ENCODE peak calls at places on chromosome 14, in five cellular contexts. Y is left lung, Q is osteoblast, I is breast epithelium, U is Caco-2. H is an unnamed sample.
A peak's percentile ranks its signal among the peaks of the same experiment; 100 is the strongest.

GRCh38 chr14:104211741-104212140 is 73.4 kb downstream of the KIF26A start:
- DNase-seq in Y (peak; percentile 59), U (no peak), Q (no peak), I (no peak), H (no peak)

GRCh38 chr14:33755358-33755757 is 195.5 kb downstream of the EGLN3 start:
- DNase-seq in I (no peak), U (no peak), Y (no peak), Q (no peak), H (no peak)

GRCh38 chr14:105200074-105200473 is 19.0 kb upstream of the NUDT14 start:
- DNase-seq in Y (no peak), U (no peak), Q (no peak), I (no peak), H (no peak)

GRCh38 chr14:61603736-61604135 is 91.6 kb upstream of the HIF1A start:
- DNase-seq in Y (no peak), I (no peak), U (no peak), Q (no peak), H (no peak)

GRCh38 chr14:68526420-68527105 is 266.3 kb downstream of the ZFP36L1 start:
- DNase-seq in Y (peak; percentile 79), Q (no peak), I (no peak), U (no peak), H (peak; percentile 38)

GRCh38 chr14:28307506-28307905 is 459.1 kb upstream of the FOXG1 start:
- DNase-seq in Y (no peak), I (no peak), Q (no peak), U (no peak), H (no peak)

GRCh38 chr14:104776961-104777807 is 18.4 kb downstream of the AKT1 start:
- DNase-seq in I (no peak), Q (peak; percentile 89), U (no peak), Y (peak; percentile 52), H (no peak)

GRCh38 chr14:102500190-102500661 is 9.3 kb downstream of the ANKRD9 start:
- DNase-seq in Q (peak; percentile 98), I (no peak), Y (no peak), U (no peak), H (no peak)

GRCh38 chr14:25009891-25010290 is 40.1 kb downstream of the STXBP6 start:
- DNase-seq in I (no peak), Q (peak; percentile 13), Y (no peak), U (peak; percentile 76), H (no peak)

GRCh38 chr14:90513151-90514014 is 116.6 kb downstream of the CALM1 start:
- DNase-seq in Q (peak; percentile 38), U (peak; percentile 91), I (peak; percentile 82), Y (peak; percentile 90), H (no peak)

GRCh38 chr14:54796961-54797360 is 105.7 kb downstream of the GCH1 start:
- DNase-seq in U (no peak), I (no peak), Q (no peak), Y (no peak), H (no peak)

DNA sequence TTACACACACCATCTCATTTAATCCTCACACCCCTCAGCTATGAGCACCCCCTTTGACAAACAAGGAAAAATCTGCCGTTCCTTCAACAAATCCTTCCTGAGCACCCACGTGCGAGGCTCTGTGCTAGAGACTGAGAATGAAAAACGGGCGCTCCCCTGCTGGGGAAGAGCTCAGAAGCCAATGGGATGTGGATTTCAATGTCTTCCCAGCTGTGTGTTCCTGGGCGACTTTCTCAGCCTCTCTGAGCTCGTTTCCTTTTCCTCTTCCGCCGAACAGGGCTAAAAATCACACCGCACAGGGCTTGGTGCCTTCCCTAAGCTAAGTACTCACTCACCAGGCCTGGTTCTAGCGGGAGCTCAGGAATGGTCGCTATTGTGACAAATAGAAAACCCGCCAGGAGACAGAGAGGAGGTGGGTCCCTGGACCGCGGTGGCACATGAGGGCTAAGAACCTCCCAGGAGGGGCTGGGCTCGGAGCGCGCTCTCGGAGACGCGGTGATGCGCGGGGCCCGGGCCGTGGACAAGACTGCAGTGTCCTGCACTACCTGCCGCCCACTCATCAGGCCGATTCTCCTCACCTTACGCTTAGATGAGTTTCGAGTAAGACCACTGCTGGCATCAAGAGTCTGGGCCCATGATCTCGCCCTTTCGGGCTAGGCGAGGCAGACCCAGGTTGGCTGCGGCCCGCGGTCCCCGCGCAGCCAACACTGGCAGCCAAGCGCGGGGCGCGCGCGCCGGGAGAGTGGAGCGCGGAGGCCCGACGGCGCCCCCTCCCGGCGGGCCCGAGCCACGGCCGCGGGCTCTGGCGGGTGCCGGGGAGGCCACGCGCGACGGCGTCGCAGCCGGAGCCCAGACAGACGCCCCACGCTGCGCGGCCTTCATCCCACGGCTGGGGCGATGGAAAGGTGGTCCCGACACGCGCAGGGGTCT is 17.0 kb downstream of the ZDHHC22 start:
- DNase-seq in U (no peak), Q (peak; percentile 93), Y (peak; percentile 90), I (no peak), H (no peak)
- TF ChIP-seq CTCF in U (no peak), Q (peak; percentile 31), Y (peak; percentile 49), I (peak; percentile 85), H (peak; percentile 32)

DNA sequence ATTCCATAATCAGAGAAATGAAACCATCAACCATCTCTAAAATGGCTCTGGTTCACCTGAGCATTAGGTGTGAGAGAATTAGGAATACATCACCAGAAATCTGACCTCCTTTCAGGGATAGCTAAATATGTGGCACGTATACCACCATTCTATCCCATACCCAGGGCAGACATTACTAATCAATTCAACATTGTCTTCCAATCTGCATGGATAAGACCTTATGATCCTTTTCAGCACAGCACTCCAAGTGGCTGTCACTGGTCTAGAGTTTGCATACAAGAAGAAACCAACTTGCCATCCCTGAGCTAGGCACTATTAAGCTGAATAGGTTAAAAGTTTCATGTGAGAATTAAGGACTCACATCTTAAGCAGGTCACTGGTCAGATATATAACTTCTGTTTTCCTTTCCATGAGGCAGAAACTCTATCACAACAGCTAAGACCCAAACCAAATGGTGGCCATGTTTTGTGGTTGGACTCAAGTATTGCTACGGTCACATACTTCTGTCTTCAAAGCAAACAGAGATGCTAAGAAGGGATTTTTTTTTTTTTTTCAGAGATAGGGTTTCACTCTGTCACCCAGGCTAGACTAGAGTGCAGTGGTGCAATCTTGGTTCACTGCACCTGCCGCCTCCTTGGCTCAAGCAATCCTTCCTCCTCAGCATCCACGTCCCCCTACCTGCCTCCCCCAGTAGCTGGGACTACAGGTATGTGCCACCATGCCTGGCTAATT is 249.0 kb downstream of the DPF3 start:
- DNase-seq in Q (no peak), U (no peak), Y (no peak), I (no peak), H (no peak)
- TF ChIP-seq CTCF in Q (no peak), U (no peak), Y (no peak), I (no peak), H (no peak)

DNA sequence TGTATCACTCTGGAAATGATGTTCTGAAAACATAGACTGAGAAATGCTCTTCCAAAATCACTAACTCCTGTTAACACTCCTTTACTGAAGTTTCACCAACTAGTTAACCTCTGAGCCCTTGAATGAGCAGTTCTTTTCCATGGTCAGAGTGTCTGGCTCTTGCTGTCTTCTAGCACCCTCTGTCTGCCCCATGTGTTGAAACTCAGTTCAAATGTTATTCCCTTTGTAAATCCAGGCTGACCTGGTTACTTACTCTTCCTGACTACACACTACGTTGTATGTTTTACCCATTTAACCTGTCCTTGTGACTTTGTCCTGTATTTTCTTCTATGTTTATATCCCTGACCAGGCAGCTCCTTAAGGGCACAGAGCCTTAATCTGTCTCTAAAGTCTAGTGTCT is 388.9 kb upstream of the RPL10L start:
- DNase-seq in I (no peak), Y (no peak), U (no peak), Q (no peak), H (no peak)
- TF ChIP-seq CTCF in I (no peak), Y (no peak), U (peak; percentile 42), Q (no peak), H (no peak)

DNA sequence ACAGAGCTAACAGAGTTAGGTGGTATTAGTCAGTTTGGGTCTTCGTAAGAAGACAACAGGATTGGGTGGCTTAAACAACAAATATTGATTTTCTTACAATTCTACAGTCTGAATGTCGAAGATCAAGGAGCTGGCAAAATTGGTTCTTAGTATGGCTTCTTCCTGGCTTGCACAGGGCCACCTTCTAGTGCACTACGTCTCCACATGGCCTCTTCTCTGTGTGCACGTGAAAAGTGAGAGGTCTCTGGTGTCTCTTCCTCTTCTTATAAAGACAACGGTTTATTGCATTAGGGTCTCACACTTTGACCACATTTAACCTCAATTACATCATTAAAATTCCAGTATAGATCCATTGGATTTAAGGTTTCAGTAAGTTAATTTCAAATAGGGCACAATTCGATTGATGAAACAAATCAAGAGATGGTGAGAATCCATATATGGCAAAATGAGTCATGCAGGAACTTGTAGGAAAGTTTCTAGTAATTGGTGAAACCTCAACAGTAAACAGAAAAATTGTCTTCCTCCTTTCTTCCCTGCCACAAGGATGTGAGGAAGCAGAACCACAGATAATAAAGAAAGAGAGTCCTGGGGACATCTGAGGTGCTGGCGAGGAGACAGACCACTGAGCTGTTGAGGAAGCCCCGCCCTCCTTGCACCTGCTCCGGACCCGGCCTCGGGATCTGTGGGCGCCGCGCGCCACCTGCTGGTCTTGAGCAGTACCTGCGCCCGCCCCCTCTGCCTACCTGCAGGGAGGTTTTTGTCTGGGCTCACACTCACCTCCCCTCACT is 846.7 kb downstream of the TMEM121 start:
- DNase-seq in Q (no peak), I (no peak), U (peak; percentile 68), Y (peak; percentile 94), H (no peak)
- TF ChIP-seq CTCF in Q (no peak), I (no peak), U (peak; percentile 84), Y (peak; percentile 46), H (peak; percentile 9)

DNA sequence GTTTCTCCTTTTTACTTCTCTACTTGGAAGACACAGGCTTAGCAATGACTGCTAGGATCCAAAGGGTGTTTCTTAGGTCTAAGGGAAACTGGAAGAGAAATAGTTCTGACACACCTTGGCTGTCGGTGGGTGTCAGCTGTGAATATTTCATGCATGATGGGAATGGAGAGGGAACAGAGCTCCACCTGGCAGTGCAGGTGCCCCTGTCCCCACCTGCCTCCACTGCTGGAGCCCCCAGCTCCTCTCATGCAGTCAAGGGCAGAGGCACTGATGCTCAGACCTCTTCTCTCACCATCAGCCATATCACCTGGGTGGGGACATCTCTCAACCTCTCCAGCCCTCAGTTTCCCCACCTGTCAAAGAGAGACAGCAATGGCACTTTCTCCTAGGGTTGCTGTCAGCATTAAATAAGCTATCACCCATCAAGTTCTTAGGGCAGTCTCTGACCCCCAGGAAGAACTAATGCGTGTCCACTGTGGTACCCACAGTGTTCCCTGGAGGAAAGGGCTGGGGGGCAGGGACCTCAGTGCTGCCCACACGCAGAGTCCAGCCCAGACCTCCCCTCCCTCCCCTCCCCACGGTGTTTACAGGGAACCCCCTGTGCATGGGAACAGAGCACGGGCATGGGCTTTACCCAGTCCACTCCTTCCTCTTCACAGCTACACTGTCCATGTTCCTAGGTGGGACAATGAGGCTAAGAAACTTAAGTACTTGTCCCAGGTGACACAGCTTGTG is 69.1 kb downstream of the C14orf132 start:
- DNase-seq in U (no peak), Y (no peak), I (no peak), Q (no peak), H (no peak)
- TF ChIP-seq CTCF in U (no peak), Y (no peak), I (no peak), Q (no peak), H (no peak)

GRCh38 chr14:41532255-41532654 is 74.4 kb upstream of the LRFN5 start:
- DNase-seq in I (no peak), Y (no peak), Q (no peak), U (no peak), H (no peak)
- TF ChIP-seq CTCF in I (no peak), Y (no peak), Q (no peak), U (no peak), H (no peak)

DNA sequence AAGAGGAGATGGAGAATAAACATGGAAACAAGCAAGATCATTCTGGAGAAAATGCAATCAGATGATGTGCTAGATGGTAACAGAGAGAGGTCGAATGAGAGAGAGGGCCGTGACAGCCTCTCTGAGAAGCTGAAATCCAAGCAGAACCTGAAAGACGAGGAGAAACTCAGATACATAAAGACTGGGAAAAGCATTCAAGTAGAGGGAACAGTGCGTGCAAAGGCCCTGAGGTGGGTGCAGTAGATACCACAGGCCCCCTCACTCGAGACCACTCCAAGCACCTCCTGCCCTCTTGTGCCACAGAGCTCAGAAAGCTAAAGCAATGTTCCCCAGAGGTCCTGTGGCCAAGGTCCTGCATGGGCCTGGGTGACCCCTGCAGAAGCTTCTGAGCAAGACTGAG is 54.8 kb upstream of the DLK1 start:
- DNase-seq in I (no peak), Q (peak; percentile 59), U (no peak), Y (peak; percentile 9), H (no peak)
- TF ChIP-seq CTCF in I (no peak), Q (no peak), U (no peak), Y (no peak), H (no peak)

H was measured in thoracic aorta.